ENCODE peak calls at places on chromosome 12, in four cellular contexts. D is AG09319, W is lower leg skin, S is activated T-helper 1 cell treated with Interleukin-2 at 50 U/mL for 16 hours. R is an unnamed sample.

GRCh38 chr12:101648195-101648594 is 49.2 kb upstream of the CHPT1 start:
- DNase-seq in D (no peak), W (no peak), S (no peak), R (no peak)

GRCh38 chr12:3658327-3659163 is 94.4 kb downstream of the CRACR2A start:
- DNase-seq in D (no peak), W (no peak), S (no peak), R (no peak)

GRCh38 chr12:106594447-106594846 is 11.6 kb downstream of the RFX4 start:
- DNase-seq in D (no peak), W (no peak), S (no peak), R (no peak)

GRCh38 chr12:104248444-104248843 is 32.9 kb downstream of the TXNRD1 start:
- DNase-seq in D (no peak), W (no peak), S (no peak), R (no peak)

GRCh38 chr12:38555620-38556596 is 239.3 kb downstream of the ALG10B start:
- DNase-seq in D (no peak), W (no peak), S (no peak), R (no peak)

GRCh38 chr12:75690556-75690955 is 179.1 kb upstream of the KRR1 start:
- DNase-seq in D (peak), W (peak), S (no peak), R (peak)

GRCh38 chr12:116385486-116386217 is 108.2 kb upstream of the MED13L start:
- DNase-seq in D (no peak), W (no peak), S (no peak), R (no peak)

GRCh38 chr12:19273482-19274330 is 144.2 kb downstream of the PLEKHA5 start:
- DNase-seq in D (peak), W (peak), S (peak), R (peak)

R was measured in AG04450.